ENCODE peak calls at places on chromosomes 1 and 21, in five cellular contexts. X is IMR-90; Z is kidney; T is stimulated activated CD4-positive, alpha-beta T cell treated with anti-CD3 and anti-CD28 coated beads, TNF-alpha, amount 100 ng/mL, for 4 hours; R is NCI-H2081. L is an unnamed sample.

GRCh38 chr1:185567006-185567405 is 167.2 kb upstream of the HMCN1 start:
- DNase-seq in X (peak; percentile 58), Z (no peak), T (no peak), R (peak; percentile 81), L (no peak)

GRCh38 chr21:28227881-28228623 is 764.6 kb downstream of the LTN1 start:
- DNase-seq in X (peak; percentile 38), Z (no peak), T (no peak), R (no peak), L (no peak)

GRCh38 chr1:240987928-240988327 is 369.1 kb downstream of the RGS7 start:
- DNase-seq in X (no peak), Z (no peak), T (no peak), R (no peak), L (no peak)

GRCh38 chr1:206946261-206946660 is at the start of gene PIGR:
- DNase-seq in X (no peak), Z (peak; percentile 82), T (no peak), R (no peak), L (no peak)

GRCh38 chr1:81920245-81920740 is 119.6 kb downstream of the ADGRL2 start:
- DNase-seq in X (peak; percentile 74), Z (peak; percentile 58), T (no peak), R (no peak), L (peak; percentile 20)

GRCh38 chr1:26877326-26877725 is 12.8 kb downstream of the GPN2 start:
- DNase-seq in X (no peak), Z (no peak), T (no peak), R (no peak), L (no peak)

GRCh38 chr1:203340112-203340804 is 10.7 kb downstream of the FMOD start:
- DNase-seq in X (peak; percentile 84), Z (no peak), T (no peak), R (peak; percentile 88), L (peak; percentile 95)

GRCh38 chr1:179973198-179974114 is 18.8 kb downstream of the CEP350 start:
- DNase-seq in X (no peak), Z (no peak), T (no peak), R (no peak), L (no peak)

GRCh38 chr1:195604287-195604686 is 1004.0 kb downstream of the KCNT2 start:
- DNase-seq in X (peak; percentile 93), Z (no peak), T (no peak), R (no peak), L (no peak)

GRCh38 chr1:229192031-229192430 is 78.9 kb upstream of the RAB4A start:
- DNase-seq in X (peak; percentile 35), Z (no peak), T (no peak), R (no peak), L (no peak)

GRCh38 chr1:110160701-110161100 is 10.4 kb downstream of the SLC6A17 start:
- DNase-seq in X (no peak), Z (no peak), T (no peak), R (no peak), L (no peak)

GRCh38 chr1:232542633-232543032 is 87.3 kb downstream of the SIPA1L2 start:
- DNase-seq in X (no peak), Z (no peak), T (no peak), R (peak; percentile 34), L (no peak)

GRCh38 chr1:213486488-213486887 is 435.4 kb downstream of the RPS6KC1 start:
- DNase-seq in X (no peak), Z (no peak), T (no peak), R (no peak), L (no peak)

GRCh38 chr1:206797534-206798383 is 25.5 kb upstream of the IL10 start:
- DNase-seq in X (no peak), Z (no peak), T (no peak), R (no peak), L (no peak)

GRCh38 chr1:33181038-33181861 is 593 bp downstream of the TRIM62 start:
- DNase-seq in X (peak; percentile 41), Z (peak; percentile 89), T (peak; percentile 15), R (peak; percentile 32), L (peak; percentile 35)

GRCh38 chr21:42395302-42395701 is 550 bp downstream of the TMPRSS3 start:
- DNase-seq in X (no peak), Z (no peak), T (no peak), R (no peak), L (no peak)

GRCh38 chr1:167630568-167631385 is 745 bp downstream of the RCSD1 start:
- DNase-seq in X (no peak), Z (no peak), T (no peak), R (no peak), L (peak; percentile 63)

GRCh38 chr21:33014331-33014730 is 11.4 kb upstream of the OLIG2 start:
- DNase-seq in X (no peak), Z (no peak), T (no peak), R (no peak), L (no peak)